ENCODE peak calls at places on chromosomes 2 and 18, in nine cellular contexts. O, U, C, F, E, L, G, S and J are unnamed samples.

GRCh38 chr2:46435796-46436360 is 43.5 kb upstream of the TMEM247 start:
- DNase-seq in F (no peak), S (peak), U (no peak), C (no peak), L (no peak), E (no peak), O (no peak), G (no peak), J (no peak)

GRCh38 chr2:54725343-54726099 is 2.1 kb downstream of the EML6 start:
- DNase-seq in G (peak), U (no peak), E (no peak), L (no peak), O (no peak), S (no peak), F (no peak), C (no peak), J (no peak)

GRCh38 chr2:102782916-102783315 is 21.1 kb downstream of the TMEM182 start:
- DNase-seq in E (no peak), O (no peak), L (no peak), F (no peak), U (no peak), S (no peak), G (no peak), C (no peak), J (no peak)

GRCh38 chr2:201546576-201546975 is 95.0 kb downstream of the STRADB start:
- DNase-seq in E (no peak), S (peak), F (no peak), U (no peak), L (no peak), C (no peak), G (no peak), O (no peak), J (no peak)

GRCh38 chr2:8644605-8645175 is 37.2 kb upstream of the ID2 start:
- DNase-seq in C (no peak), O (no peak), U (no peak), E (no peak), F (no peak), S (no peak), G (no peak), L (peak), J (no peak)

GRCh38 chr2:144268036-144268678 is 251.8 kb downstream of the ZEB2 start:
- DNase-seq in U (no peak), C (no peak), E (no peak), L (no peak), F (no peak), S (no peak), O (no peak), G (no peak), J (no peak)

GRCh38 chr18:22559414-22560282 is 141.9 kb upstream of the CTAGE1 start:
- DNase-seq in C (no peak), L (peak), O (peak), F (peak), E (no peak), G (no peak), U (peak), S (peak), J (peak)

GRCh38 chr18:49668583-49669290 is 106.9 kb downstream of the LIPG start:
- DNase-seq in L (no peak), E (no peak), F (no peak), U (no peak), G (peak), O (peak), S (no peak), C (no peak), J (no peak)

GRCh38 chr18:77000527-77000926 is 132.1 kb downstream of the MBP start:
- DNase-seq in U (peak), O (peak), G (peak), F (no peak), S (peak), L (peak), E (no peak), C (no peak), J (no peak)

GRCh38 chr18:365651-366050 is 97.8 kb upstream of the THOC1 start:
- DNase-seq in O (no peak), U (no peak), S (no peak), C (no peak), F (no peak), E (no peak), L (no peak), G (no peak), J (no peak)

GRCh38 chr2:182447843-182448242 is 21.0 kb upstream of the PDE1A start:
- DNase-seq in O (no peak), F (no peak), C (no peak), U (no peak), L (no peak), G (no peak), S (peak), E (no peak), J (no peak)

GRCh38 chr18:46072959-46073358 is 899 bp upstream of the PSTPIP2 start:
- DNase-seq in O (no peak), S (no peak), F (no peak), U (no peak), G (no peak), E (no peak), L (no peak), C (no peak), J (peak)

GRCh38 chr2:6679481-6679880 is 186.2 kb downstream of the CMPK2 start:
- DNase-seq in E (no peak), O (no peak), F (peak), U (no peak), S (no peak), L (no peak), C (no peak), G (no peak), J (no peak)

GRCh38 chr2:231353469-231353868 is 42.0 kb upstream of the B3GNT7 start:
- DNase-seq in L (no peak), S (no peak), U (no peak), E (no peak), F (no peak), O (peak), C (no peak), G (no peak), J (no peak)

GRCh38 chr2:47232738-47233415 is 77.8 kb upstream of the STPG4 start:
- DNase-seq in E (no peak), U (no peak), O (no peak), G (no peak), C (no peak), L (no peak), F (no peak), S (peak), J (no peak)

GRCh38 chr2:16106619-16107018 is 166.3 kb downstream of the MYCN start:
- DNase-seq in O (no peak), G (no peak), L (no peak), F (no peak), E (no peak), U (no peak), C (no peak), S (no peak), J (no peak)

GRCh38 chr2:209556354-209556961 is 132.6 kb downstream of the MAP2 start:
- DNase-seq in F (no peak), G (no peak), S (peak), O (no peak), C (no peak), U (peak), L (no peak), E (no peak), J (no peak)

GRCh38 chr2:121567957-121568409 is 37.3 kb downstream of the RNU4ATAC start:
- DNase-seq in G (no peak), C (no peak), F (no peak), S (peak), O (no peak), L (no peak), U (no peak), E (no peak), J (no peak)

GRCh38 chr2:143429932-143430331 is 300.7 kb downstream of the ARHGAP15 start:
- DNase-seq in S (no peak), O (no peak), G (no peak), U (no peak), C (no peak), E (no peak), F (no peak), L (no peak), J (no peak)

GRCh38 chr2:156332452-156333273 is at the start of gene NR4A2:
- DNase-seq in L (peak), G (peak), S (peak), E (peak), F (no peak), C (peak), U (peak), O (peak), J (peak)

GRCh38 chr18:78722959-78723706 is 256.5 kb upstream of the SALL3 start:
- DNase-seq in C (no peak), O (peak), S (no peak), L (no peak), F (no peak), U (no peak), E (no peak), G (no peak), J (no peak)

GRCh38 chr18:78979058-78979680 is 449 bp upstream of the SALL3 start:
- DNase-seq in O (peak), E (no peak), F (no peak), G (no peak), S (no peak), U (no peak), C (no peak), L (no peak), J (no peak)

GRCh38 chr2:75516378-75517122 is 44.2 kb downstream of the EVA1A start:
- DNase-seq in O (no peak), S (no peak), G (no peak), E (no peak), C (no peak), L (no peak), U (no peak), F (no peak), J (peak)

GRCh38 chr2:75403991-75404428 is 156.7 kb downstream of the EVA1A start:
- DNase-seq in U (peak), L (no peak), S (peak), C (peak), O (no peak), G (no peak), F (no peak), E (no peak), J (no peak)

GRCh38 chr2:175931751-175932295 is 70.2 kb downstream of the LNPK start:
- DNase-seq in E (no peak), S (peak), G (no peak), O (no peak), L (no peak), U (no peak), C (peak), F (no peak), J (no peak)

GRCh38 chr2:165407464-165407863 is 62.0 kb upstream of the CSRNP3 start:
- DNase-seq in L (no peak), O (no peak), C (no peak), S (no peak), U (no peak), E (no peak), F (no peak), G (no peak), J (no peak)

GRCh38 chr2:228535396-228535795 is 353.9 kb upstream of the SPHKAP start:
- DNase-seq in F (no peak), C (no peak), G (no peak), L (no peak), O (no peak), S (no peak), E (no peak), U (no peak), J (no peak)

GRCh38 chr2:120820263-120820884 is 84.7 kb downstream of the GLI2 start:
- DNase-seq in L (no peak), S (peak), U (no peak), F (no peak), O (peak), C (no peak), G (no peak), E (no peak), J (no peak)

GRCh38 chr2:79855264-79856006 is 342.6 kb downstream of the CTNNA2 start:
- DNase-seq in F (peak), G (peak), U (peak), E (no peak), S (peak), L (no peak), O (peak), C (no peak), J (no peak)

DNA sequence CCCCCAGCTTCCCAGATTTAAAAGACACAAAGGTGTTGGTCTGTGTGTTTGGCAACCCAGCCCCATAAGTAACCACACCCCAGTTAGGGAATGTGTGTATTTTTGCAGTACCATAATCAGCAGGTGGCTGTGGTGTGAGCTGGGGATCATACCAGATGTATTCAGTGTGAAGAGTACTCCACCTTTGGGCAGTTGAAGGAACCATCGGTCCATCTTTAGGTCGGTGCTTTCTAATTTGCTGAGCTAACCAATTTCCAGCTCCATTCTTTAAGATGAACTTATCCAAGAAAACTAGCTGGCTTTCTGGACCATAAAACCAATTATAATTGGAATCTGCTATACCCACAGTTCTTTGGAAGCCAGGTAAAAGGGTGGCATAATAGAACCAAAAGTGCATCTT is 3.2 kb downstream of the DSEL start:
- DNase-seq in C (no peak), U (peak), S (no peak), G (no peak), L (no peak), O (no peak), E (no peak), F (no peak), J (no peak)
- TF ChIP-seq CTCF in C (no peak), U (peak), S (no peak), G (no peak), L (no peak), O (peak), E (no peak), F (no peak), J (peak)

DNA sequence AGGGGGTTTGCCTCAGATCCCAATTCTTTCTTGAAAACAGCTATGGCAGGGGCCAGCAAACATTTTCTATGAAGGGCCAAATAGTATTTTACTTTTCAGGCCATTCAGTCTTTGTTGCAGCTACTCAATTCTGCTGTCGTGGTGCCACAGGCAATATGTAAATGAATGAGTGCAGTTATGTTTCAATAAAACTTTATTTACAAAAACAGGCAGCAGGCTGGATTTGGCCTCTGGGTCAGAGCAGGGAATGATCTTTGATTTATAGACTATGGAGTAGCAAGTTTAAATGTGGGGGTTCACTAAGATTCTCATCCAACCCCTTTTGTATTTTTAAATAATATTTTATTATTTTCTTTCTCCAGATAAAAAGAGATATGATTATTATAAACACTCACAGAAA is 72.4 kb downstream of the IRS1 start:
- DNase-seq in C (no peak), G (no peak), O (no peak), S (no peak), E (no peak), U (no peak), L (no peak), F (peak), J (no peak)
- TF ChIP-seq CTCF in C (no peak), G (no peak), O (no peak), S (no peak), E (no peak), U (no peak), L (no peak), F (no peak), J (no peak)

DNA sequence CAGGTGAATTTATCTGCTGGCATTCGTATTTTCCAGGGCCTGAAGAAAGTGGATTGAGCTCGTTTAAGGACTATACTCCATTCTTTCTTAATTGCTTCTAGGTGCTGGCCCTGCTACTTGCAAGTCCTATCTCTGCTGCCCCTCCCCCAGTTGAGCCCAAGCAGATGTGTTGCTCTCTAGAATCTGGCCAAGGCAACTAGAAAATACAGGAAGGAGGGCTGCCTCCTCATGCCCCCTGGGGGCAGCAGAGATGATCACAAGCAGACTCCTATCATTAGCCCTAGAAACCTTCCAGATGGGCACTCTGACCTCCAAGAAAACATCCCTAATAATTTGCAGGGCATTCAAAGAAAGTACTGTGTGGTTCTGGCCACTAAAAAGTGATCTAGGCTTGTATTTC is 72.5 kb upstream of the CYP26B1 start:
- DNase-seq in S (no peak), U (no peak), E (no peak), G (no peak), C (no peak), L (no peak), O (peak), F (no peak), J (no peak)
- TF ChIP-seq CTCF in S (peak), U (peak), E (no peak), G (no peak), C (no peak), L (no peak), O (peak), F (no peak), J (peak)

GRCh38 chr2:12176621-12177020 is 430.2 kb downstream of the LPIN1 start:
- DNase-seq in S (no peak), L (no peak), E (no peak), G (no peak), O (no peak), U (no peak), F (no peak), C (no peak), J (no peak)

GRCh38 chr2:12170151-12170550 is 423.7 kb downstream of the LPIN1 start:
- DNase-seq in G (no peak), L (no peak), C (no peak), F (no peak), S (peak), E (no peak), U (no peak), O (no peak), J (no peak)

GRCh38 chr2:12173943-12174340 is 427.5 kb downstream of the LPIN1 start:
- DNase-seq in E (no peak), G (no peak), L (no peak), F (no peak), O (no peak), C (no peak), U (no peak), S (no peak), J (no peak)

GRCh38 chr2:12175323-12175722 is 428.9 kb downstream of the LPIN1 start:
- DNase-seq in C (no peak), U (no peak), O (no peak), L (no peak), F (no peak), E (no peak), S (no peak), G (no peak), J (no peak)

GRCh38 chr2:12173271-12173942 is 427.0 kb downstream of the LPIN1 start:
- DNase-seq in C (no peak), L (no peak), S (peak), F (no peak), G (no peak), U (no peak), O (no peak), E (no peak), J (no peak)
- TF ChIP-seq CTCF in C (peak), L (no peak), S (peak), F (no peak), G (no peak), U (no peak), O (peak), E (no peak), J (peak)